ENCODE peak calls at places on chromosomes 5 and 9, in five cellular contexts. J, X, C, T and B are unnamed samples.

GRCh38 chr9:6805532-6805931 is 47.8 kb downstream of the KDM4C start:
- DNase-seq in C (peak; percentile 80), J (no peak), T (no peak), X (peak; percentile 44), B (no peak)

GRCh38 chr9:130452835-130453234 is 8.1 kb downstream of the ASS1 start:
- DNase-seq in X (no peak), C (no peak), J (no peak), T (no peak), B (no peak)

GRCh38 chr5:10639846-10640368 is 76.0 kb downstream of the ANKRD33B start:
- DNase-seq in C (no peak), J (no peak), X (no peak), T (no peak), B (no peak)

GRCh38 chr9:125521462-125522327 is 185.3 kb downstream of the MAPKAP1 start:
- DNase-seq in J (no peak), T (no peak), X (peak; percentile 81), C (peak; percentile 97), B (peak; percentile 16)

GRCh38 chr5:34555699-34556513 is 100.2 kb upstream of the RAI14 start:
- DNase-seq in J (no peak), T (peak; percentile 33), X (no peak), C (no peak), B (no peak)

GRCh38 chr9:127904888-127905728 is 5.7 kb upstream of the ST6GALNAC6 start:
- DNase-seq in X (no peak), C (no peak), J (no peak), T (no peak), B (no peak)

GRCh38 chr5:177303925-177304391 is 359 bp downstream of the PRELID1 start:
- DNase-seq in X (peak; percentile 34), C (no peak), J (no peak), T (no peak), B (peak; percentile 21)

GRCh38 chr5:15993334-15993733 is 186.3 kb downstream of the MARCHF11 start:
- DNase-seq in J (no peak), C (peak; percentile 53), T (no peak), X (peak; percentile 41), B (no peak)

GRCh38 chr5:89324990-89325389 is 442.0 kb upstream of the MEF2C start:
- DNase-seq in J (no peak), T (no peak), C (no peak), X (no peak), B (no peak)

GRCh38 chr5:124420952-124421351 is 325.5 kb downstream of the ZNF608 start:
- DNase-seq in X (no peak), C (no peak), T (no peak), J (no peak), B (no peak)

GRCh38 chr9:87662808-87663528 is 63.0 kb upstream of the CTSL start:
- DNase-seq in X (peak; percentile 62), T (peak; percentile 94), C (peak; percentile 44), J (peak; percentile 49), B (peak; percentile 39)

GRCh38 chr5:143206194-143207053 is 197.1 kb downstream of the NR3C1 start:
- DNase-seq in T (no peak), J (no peak), C (no peak), X (no peak), B (peak; percentile 74)

GRCh38 chr5:17001418-17001817 is 65.3 kb upstream of the MYO10 start:
- DNase-seq in T (no peak), J (no peak), C (peak; percentile 60), X (peak; percentile 50), B (no peak)

GRCh38 chr5:126043684-126044083 is 379.5 kb upstream of the GRAMD2B start:
- DNase-seq in C (no peak), J (no peak), T (no peak), X (peak; percentile 72), B (no peak)

GRCh38 chr5:179906795-179907569 is 715 bp downstream of the TBC1D9B start:
- DNase-seq in X (peak; percentile 28), J (no peak), T (no peak), C (peak; percentile 7), B (no peak)

GRCh38 chr9:124504530-124505005 is 2.6 kb downstream of the NR5A1 start:
- DNase-seq in X (no peak), T (no peak), J (no peak), C (no peak), B (no peak)

GRCh38 chr5:154517181-154517580 is 39.2 kb upstream of the HAND1 start:
- DNase-seq in C (no peak), J (no peak), X (no peak), T (peak; percentile 96), B (no peak)

GRCh38 chr9:78029601-78030552 is 1.7 kb downstream of the GNAQ start:
- DNase-seq in T (peak; percentile 75), C (peak; percentile 48), J (no peak), X (peak; percentile 61), B (peak; percentile 77)

GRCh38 chr5:177478711-177479646 is 5.5 kb upstream of the DBN1 start:
- DNase-seq in T (no peak), X (peak; percentile 87), C (peak; percentile 66), J (no peak), B (peak; percentile 41)

GRCh38 chr5:120457839-120458507 is 6.1 kb upstream of the PRR16 start:
- DNase-seq in J (no peak), C (peak; percentile 29), X (peak; percentile 63), T (peak; percentile 64), B (peak; percentile 75)

GRCh38 chr5:50564079-50564478 is 102.4 kb upstream of the PARP8 start:
- DNase-seq in T (no peak), J (no peak), X (peak; percentile 9), C (no peak), B (no peak)

GRCh38 chr5:127801751-127802476 is 98.7 kb downstream of the CCDC192 start:
- DNase-seq in J (no peak), T (no peak), C (peak; percentile 73), X (peak; percentile 83), B (peak; percentile 4)

GRCh38 chr5:52693279-52693678 is 94.4 kb upstream of the ITGA1 start:
- DNase-seq in T (peak; percentile 58), X (peak; percentile 53), C (peak; percentile 45), J (no peak), B (no peak)

GRCh38 chr5:13567819-13568218 is 376.7 kb downstream of the DNAH5 start:
- DNase-seq in C (peak; percentile 72), X (peak; percentile 20), J (no peak), T (peak; percentile 51), B (peak; percentile 65)

GRCh38 chr9:72280913-72281500 is 84.0 kb downstream of the ZFAND5 start:
- DNase-seq in C (peak; percentile 59), T (peak; percentile 75), X (peak; percentile 55), J (peak; percentile 65), B (peak; percentile 77)

GRCh38 chr5:174581483-174581882 is 142.9 kb upstream of the MSX2 start:
- DNase-seq in T (peak; percentile 85), J (peak; percentile 26), C (no peak), X (no peak), B (peak; percentile 63)

GRCh38 chr5:149831492-149831891 is 101.4 kb downstream of the PPARGC1B start:
- DNase-seq in C (peak; percentile 37), T (no peak), X (peak; percentile 57), J (no peak), B (peak; percentile 8)

GRCh38 chr5:9596833-9597232 is 33.3 kb downstream of the TAS2R1 start:
- DNase-seq in T (peak; percentile 42), X (no peak), C (no peak), J (no peak), B (no peak)

GRCh38 chr5:1926471-1927341 is 44.0 kb upstream of the IRX4 start:
- DNase-seq in C (no peak), J (no peak), X (no peak), T (no peak), B (no peak)
- H2AK5ac ChIP-seq in C (no peak overlapping the region), J (no peak overlapping the region), X (no peak overlapping the region), T (no peak overlapping the region), B (no peak overlapping the region)

GRCh38 chr5:159995841-159996240 is 13.1 kb upstream of the TTC1 start:
- DNase-seq in T (no peak), X (no peak), J (no peak), C (peak; percentile 29), B (no peak)

GRCh38 chr5:159987031-159987674 is 21.8 kb upstream of the TTC1 start:
- DNase-seq in X (peak; percentile 58), C (peak; percentile 58), J (peak; percentile 57), T (peak; percentile 82), B (peak; percentile 95)

GRCh38 chr5:159993194-159993593 is 15.7 kb upstream of the TTC1 start:
- DNase-seq in T (no peak), X (no peak), C (no peak), J (no peak), B (no peak)

GRCh38 chr5:159992566-159992965 is 16.4 kb upstream of the TTC1 start:
- DNase-seq in T (no peak), J (no peak), X (no peak), C (no peak), B (no peak)

DNA sequence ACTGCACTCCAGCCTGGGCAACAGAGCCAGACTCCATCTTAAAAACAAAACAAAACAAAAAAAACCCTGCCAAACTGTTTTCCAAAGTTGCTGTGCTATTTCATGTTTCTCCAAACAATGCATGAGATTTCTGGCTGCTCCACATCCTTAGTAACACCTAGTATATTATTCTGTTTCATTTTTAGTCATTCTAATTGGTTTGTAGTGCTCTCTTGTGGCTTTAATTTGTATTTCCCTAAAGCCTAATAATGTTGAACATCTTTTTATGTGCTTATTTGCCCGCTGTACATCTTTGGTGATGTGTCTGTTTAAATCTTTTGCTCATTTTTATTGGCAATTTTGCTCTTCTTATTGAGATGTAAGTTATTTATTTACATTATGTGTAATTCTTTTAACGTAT is 18.4 kb upstream of the TTC1 start:
- DNase-seq in T (no peak), J (no peak), C (no peak), X (no peak), B (no peak)
- H2AK5ac ChIP-seq in T (no peak overlapping the region), J (no peak overlapping the region), C (no peak overlapping the region), X (no peak overlapping the region), B (no peak overlapping the region)

DNA sequence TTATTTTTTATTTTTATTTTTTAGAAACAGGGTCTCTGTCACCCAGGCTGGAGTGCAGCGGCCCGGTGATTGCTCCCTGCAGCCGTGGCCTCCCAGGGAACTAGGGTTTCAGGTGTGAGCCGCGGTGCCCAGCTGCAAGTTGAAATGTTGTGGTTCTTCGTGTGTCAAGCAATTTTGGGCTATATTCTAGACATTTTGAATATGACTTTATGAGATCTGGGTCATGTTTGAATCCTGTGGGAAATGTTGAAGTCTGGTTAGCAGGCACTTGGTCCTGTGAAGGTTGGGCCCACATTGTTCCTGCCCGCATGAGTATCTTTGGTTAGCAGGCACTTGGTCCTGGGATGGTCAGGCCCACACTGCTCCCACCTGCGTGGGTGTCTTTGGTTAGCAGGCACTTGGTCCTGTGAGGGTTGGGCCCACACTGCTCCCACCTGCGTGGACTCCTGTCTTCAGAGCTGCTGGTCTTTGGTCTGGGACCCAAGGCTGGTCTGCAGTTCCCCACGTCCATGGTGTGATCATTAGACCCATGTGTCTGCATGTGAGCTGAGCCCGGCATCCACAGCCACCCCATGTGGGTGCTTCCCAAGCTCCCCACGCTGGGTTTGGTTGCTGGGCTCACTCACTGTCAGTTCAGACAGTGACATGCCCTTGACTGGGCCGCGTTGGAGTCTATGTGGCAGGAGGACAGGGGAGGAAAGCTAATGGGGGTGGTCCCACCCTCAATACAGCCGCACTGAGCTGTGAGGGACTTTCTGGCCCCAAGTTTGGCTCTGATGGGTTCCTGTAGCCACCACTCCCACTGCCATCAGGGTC is 7.1 kb downstream of the FBXW5 start:
- DNase-seq in T (no peak), X (no peak), J (no peak), C (no peak), B (no peak)
- H2AK5ac ChIP-seq in T (no peak overlapping the region), X (no peak overlapping the region), J (no peak overlapping the region), C (no peak overlapping the region), B (no peak overlapping the region)

DNA sequence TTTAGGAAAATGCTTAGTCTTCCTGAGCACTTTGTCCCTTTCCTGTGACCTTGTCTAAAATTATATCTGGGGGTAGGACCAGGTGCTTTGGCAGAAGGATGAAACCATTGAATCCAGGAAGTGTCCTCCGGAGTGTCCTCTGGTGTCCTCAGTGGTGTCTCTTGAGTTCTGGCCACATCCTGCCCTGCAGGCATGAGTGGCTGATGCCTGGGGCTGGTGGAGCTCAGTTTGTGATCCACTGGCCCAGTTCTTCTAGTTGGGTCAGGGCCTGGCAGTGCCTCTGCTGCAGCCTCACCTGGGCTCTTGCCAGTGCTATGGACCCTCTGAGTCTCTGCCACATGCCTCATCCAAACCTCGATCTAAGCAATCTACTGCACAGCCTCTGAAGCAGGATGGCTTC is 14.4 kb upstream of the TMED7 start:
- DNase-seq in T (no peak), C (no peak), X (no peak), J (no peak), B (no peak)
- H2AK5ac ChIP-seq in T (no peak overlapping the region), C (no peak overlapping the region), X (no peak overlapping the region), J (no peak overlapping the region), B (no peak overlapping the region)